ENCODE peak calls at places on chromosome 4, in six cellular contexts. B is body of pancreas, G is HCT116, Q is transverse colon, N is stomach, E is psoas muscle. I is an unnamed sample.
A peak's percentile ranks its signal among the peaks of the same experiment; 100 is the strongest.

GRCh38 chr4:54100607-54101189 is 735 bp downstream of the GSX2 start:
- DNase-seq in B (no peak), G (no peak), E (peak; percentile 53), N (no peak), Q (no peak), I (no peak)

GRCh38 chr4:78560296-78560963 is 8.9 kb downstream of the ANXA3 start:
- DNase-seq in E (no peak), Q (no peak), B (no peak), N (no peak), G (peak; percentile 88), I (no peak)

GRCh38 chr4:174828845-174829701 is at the start of gene GLRA3:
- DNase-seq in Q (peak; percentile 15), N (peak; percentile 36), E (no peak), G (no peak), B (peak; percentile 72), I (peak; percentile 82)

GRCh38 chr4:53654300-53654758 is 63.0 kb upstream of the LNX1 start:
- DNase-seq in E (no peak), G (no peak), Q (no peak), B (peak; percentile 60), N (peak; percentile 54), I (no peak)

GRCh38 chr4:140715121-140715520 is 41.1 kb downstream of the TBC1D9 start:
- DNase-seq in N (no peak), Q (no peak), E (no peak), B (no peak), G (no peak), I (no peak)

GRCh38 chr4:78038704-78039103 is 18.4 kb upstream of the FRAS1 start:
- DNase-seq in G (no peak), E (no peak), Q (no peak), B (no peak), N (no peak), I (no peak)

GRCh38 chr4:156838761-156839160 is 132.8 kb downstream of the PDGFC start:
- DNase-seq in N (no peak), B (no peak), E (no peak), G (peak; percentile 24), Q (no peak), I (no peak)

GRCh38 chr4:102518703-102519131 is 17.6 kb downstream of the NFKB1 start:
- DNase-seq in E (no peak), Q (no peak), G (no peak), N (no peak), B (peak; percentile 16), I (no peak)

GRCh38 chr4:144174401-144175067 is 34.0 kb upstream of the GYPA start:
- DNase-seq in N (no peak), Q (no peak), B (no peak), E (no peak), G (peak; percentile 44), I (no peak)

GRCh38 chr4:168859888-168860694 is 150.0 kb downstream of the CBR4 start:
- DNase-seq in G (no peak), Q (no peak), N (no peak), E (no peak), B (no peak), I (no peak)

GRCh38 chr4:5611656-5612187 is 96.6 kb downstream of the EVC2 start:
- DNase-seq in E (no peak), B (no peak), N (no peak), G (no peak), Q (no peak), I (no peak)

GRCh38 chr4:59904331-59904730 is 1295.8 kb upstream of the ADGRL3 start:
- DNase-seq in B (no peak), Q (no peak), E (no peak), G (no peak), N (no peak), I (no peak)

GRCh38 chr4:120808475-120809141 is 113.9 kb downstream of the PRDM5 start:
- DNase-seq in N (no peak), E (peak; percentile 52), Q (no peak), B (no peak), G (no peak), I (no peak)

GRCh38 chr4:178086324-178086723 is 644.1 kb upstream of the AGA start:
- DNase-seq in E (no peak), N (no peak), Q (no peak), B (peak; percentile 21), G (peak; percentile 18), I (no peak)

GRCh38 chr4:189048119-189048518 is 892.6 kb upstream of the FRG1 start:
- DNase-seq in B (no peak), N (no peak), G (no peak), Q (no peak), E (no peak), I (no peak)

GRCh38 chr4:183182873-183183725 is 84.0 kb downstream of the WWC2 start:
- DNase-seq in Q (no peak), N (no peak), E (no peak), G (peak; percentile 70), B (no peak), I (no peak)

GRCh38 chr4:10342866-10343265 is 114.4 kb downstream of the ZNF518B start:
- DNase-seq in N (no peak), E (no peak), B (no peak), Q (no peak), G (no peak), I (no peak)

GRCh38 chr4:52573551-52573950 is 85.5 kb downstream of the USP46 start:
- DNase-seq in B (no peak), Q (no peak), N (no peak), E (no peak), G (no peak), I (no peak)

GRCh38 chr4:104064650-104065577 is 345.1 kb upstream of the TACR3 start:
- DNase-seq in Q (peak; percentile 15), G (peak; percentile 56), N (peak; percentile 29), E (peak; percentile 43), B (peak; percentile 74), I (no peak)

GRCh38 chr4:40283968-40284367 is 51.2 kb upstream of the CHRNA9 start:
- DNase-seq in B (no peak), E (no peak), N (no peak), G (peak; percentile 91), Q (no peak), I (no peak)

GRCh38 chr4:76748649-76749048 is 149.3 kb downstream of the SOWAHB start:
- DNase-seq in B (peak; percentile 55), G (no peak), Q (peak; percentile 63), E (no peak), N (peak; percentile 57), I (no peak)

GRCh38 chr4:76749361-76749760 is 148.6 kb downstream of the SOWAHB start:
- DNase-seq in N (no peak), E (no peak), G (no peak), Q (no peak), B (no peak), I (no peak)

GRCh38 chr4:76745264-76745663 is 152.7 kb downstream of the SOWAHB start:
- DNase-seq in E (no peak), G (no peak), Q (no peak), N (no peak), B (no peak), I (no peak)

GRCh38 chr4:76750716-76751115 is 147.2 kb downstream of the SOWAHB start:
- DNase-seq in B (no peak), G (no peak), Q (no peak), E (no peak), N (no peak), I (no peak)

GRCh38 chr4:76747613-76748012 is 150.3 kb downstream of the SOWAHB start:
- DNase-seq in E (no peak), Q (no peak), G (no peak), B (no peak), N (no peak), I (no peak)
- H3K4me1 ChIP-seq in E (no peaks in the 10 kb centered on the region), Q (peaks cover 4% of the 10 kb centered on the region), G (peaks cover 2% of the 10 kb centered on the region), B (no peaks in the 10 kb centered on the region), N (peaks cover 20% of the 10 kb centered on the region), I (peaks cover 13% of the 10 kb centered on the region)

GRCh38 chr4:3701271-3702083 is 64.7 kb upstream of the ADRA2C start:
- DNase-seq in E (peak; percentile 48), N (no peak), B (no peak), Q (no peak), G (no peak), I (peak; percentile 44)

GRCh38 chr4:3700736-3701135 is 65.4 kb upstream of the ADRA2C start:
- DNase-seq in Q (no peak), N (no peak), G (no peak), B (no peak), E (no peak), I (no peak)

GRCh38 chr4:3700223-3700622 is 66.0 kb upstream of the ADRA2C start:
- DNase-seq in E (peak; percentile 19), G (no peak), N (no peak), B (no peak), Q (no peak), I (no peak)

GRCh38 chr4:3699261-3699660 is 66.9 kb upstream of the ADRA2C start:
- DNase-seq in N (no peak), E (peak; percentile 18), Q (no peak), B (no peak), G (no peak), I (no peak)

GRCh38 chr4:3699678-3700077 is 66.5 kb upstream of the ADRA2C start:
- DNase-seq in G (no peak), Q (no peak), E (peak; percentile 19), N (no peak), B (no peak), I (peak; percentile 45)
- H3K4me1 ChIP-seq in G (no peaks in the 10 kb centered on the region), Q (no peaks in the 10 kb centered on the region), E (no peaks in the 10 kb centered on the region), N (no peaks in the 10 kb centered on the region), B (peaks cover 6% of the 10 kb centered on the region), I (no peaks in the 10 kb centered on the region)

DNA sequence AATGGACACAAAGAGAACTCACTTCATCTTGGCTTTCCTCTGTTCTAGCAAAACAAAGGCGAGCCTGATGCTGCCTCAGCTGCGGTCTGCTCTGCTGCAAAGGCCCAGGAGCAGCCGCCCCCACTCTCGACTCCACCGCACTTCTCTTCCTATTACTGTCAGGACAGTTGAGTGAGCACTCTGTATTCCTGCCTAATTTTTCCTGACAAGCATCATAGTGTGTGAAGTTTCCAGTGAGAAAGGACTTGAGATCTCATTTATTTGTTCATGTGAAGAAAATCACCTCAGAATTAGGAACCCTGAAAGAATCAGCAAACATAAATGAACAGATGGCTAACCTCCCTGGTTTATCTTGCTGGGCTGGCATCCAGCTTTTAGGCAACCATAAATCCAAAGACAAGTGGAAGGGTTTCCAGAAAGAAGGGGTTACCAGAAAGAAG is 15.6 kb downstream of the SCARB2 start:
- DNase-seq in G (no peak), E (peak; percentile 56), Q (peak; percentile 64), N (no peak), B (peak; percentile 67), I (no peak)
- H3K4me1 ChIP-seq in G (peaks cover 11% of the 10 kb centered on the region), E (peaks cover 97% of the 10 kb centered on the region), Q (peaks cover 72% of the 10 kb centered on the region), N (peaks cover 96% of the 10 kb centered on the region), B (peaks cover 95% of the 10 kb centered on the region), I (peaks cover 47% of the 10 kb centered on the region)

GRCh38 chr4:8202526-8203375 is 3.7 kb downstream of the SH3TC1 start:
- DNase-seq in N (no peak), B (no peak), E (no peak), Q (no peak), G (no peak), I (no peak)
- H3K4me1 ChIP-seq in N (peaks cover 49% of the 10 kb centered on the region), B (peaks cover 51% of the 10 kb centered on the region), E (no peaks in the 10 kb centered on the region), Q (peaks cover 33% of the 10 kb centered on the region), G (peaks cover 22% of the 10 kb centered on the region), I (peaks cover 47% of the 10 kb centered on the region)

GRCh38 chr4:56977321-56978012 is at the start of gene NOA1:
- DNase-seq in G (peak; percentile 99), N (peak; percentile 99), E (peak; percentile 98), Q (peak; percentile 99), B (peak; percentile 99), I (peak; percentile 93)
- H3K4me1 ChIP-seq in G (peaks cover 7% of the 10 kb centered on the region), N (peaks cover 65% of the 10 kb centered on the region), E (peaks cover 32% of the 10 kb centered on the region), Q (peaks cover 37% of the 10 kb centered on the region), B (peaks cover 55% of the 10 kb centered on the region), I (peaks cover 12% of the 10 kb centered on the region)

GRCh38 chr4:163243297-163243981 is 76.7 kb upstream of the NAF1 start:
- DNase-seq in N (no peak), Q (no peak), G (no peak), E (no peak), B (no peak), I (no peak)

GRCh38 chr4:163249042-163249441 is 82.4 kb upstream of the NAF1 start:
- DNase-seq in Q (no peak), B (no peak), E (no peak), N (no peak), G (no peak), I (no peak)

GRCh38 chr4:163245044-163245443 is 78.4 kb upstream of the NAF1 start:
- DNase-seq in N (no peak), B (no peak), G (no peak), E (no peak), Q (no peak), I (no peak)
- H3K4me1 ChIP-seq in N (no peaks in the 10 kb centered on the region), B (no peaks in the 10 kb centered on the region), G (no peaks in the 10 kb centered on the region), E (no peaks in the 10 kb centered on the region), Q (no peaks in the 10 kb centered on the region), I (no peaks in the 10 kb centered on the region)

I was measured in RWPE2.